ENCODE peak calls at places on chromosomes 7 and 10, in five cellular contexts. U, L, V, F and Y are unnamed samples.

GRCh38 chr7:46741924-46742607 is 821.0 kb upstream of the IGFBP3 start:
- DNase-seq in U (no peak), L (no peak), V (no peak), F (no peak), Y (no peak)

GRCh38 chr10:71193516-71193915 is 18.9 kb upstream of the UNC5B start:
- DNase-seq in U (no peak), L (no peak), V (no peak), F (no peak), Y (no peak)

GRCh38 chr7:16697507-16698199 is 51.7 kb downstream of the BZW2 start:
- DNase-seq in U (no peak), L (no peak), V (peak), F (no peak), Y (no peak)

GRCh38 chr10:73998623-73999622 is 1.0 kb downstream of the VCL start:
- DNase-seq in U (peak), L (no peak), V (peak), F (peak), Y (peak)

GRCh38 chr10:18753496-18753895 is 94.3 kb downstream of the ARL5B start:
- DNase-seq in U (no peak), L (no peak), V (no peak), F (no peak), Y (no peak)

GRCh38 chr7:114921636-114922150 is at the start of gene MDFIC:
- DNase-seq in U (peak), L (no peak), V (no peak), F (no peak), Y (peak)

GRCh38 chr7:95772298-95772770 is at the start of gene DYNC1I1:
- DNase-seq in U (peak), L (peak), V (no peak), F (peak), Y (peak)

GRCh38 chr7:119374436-119374835 is 898.5 kb upstream of the KCND2 start:
- DNase-seq in U (no peak), L (no peak), V (no peak), F (no peak), Y (no peak)

GRCh38 chr7:55019691-55020480 is 1.1 kb downstream of the EGFR start:
- DNase-seq in U (peak), L (peak), V (no peak), F (peak), Y (no peak)

DNA sequence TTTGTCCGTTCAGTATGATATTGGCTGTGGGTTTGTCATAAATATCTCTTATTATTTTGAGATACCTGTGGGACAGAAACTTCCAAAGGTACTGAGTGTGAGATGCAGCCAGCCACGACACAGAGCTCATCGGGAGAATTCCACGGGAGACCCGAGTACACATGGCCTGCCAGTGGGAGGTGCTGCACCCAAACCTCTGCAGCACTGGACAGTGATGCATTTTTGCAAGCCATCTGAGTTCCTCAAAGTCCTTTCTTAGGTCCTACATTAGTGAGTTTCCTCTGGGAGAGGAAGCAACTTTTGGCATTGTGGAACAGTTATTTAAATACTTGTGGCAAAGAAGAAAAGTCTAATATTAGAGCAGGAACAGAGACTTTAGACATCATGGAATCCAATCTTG is 77.5 kb downstream of the ARID5B start:
- DNase-seq in U (no peak), L (no peak), V (no peak), F (peak), Y (no peak)
- TF ChIP-seq CTCF in U (no peak), L (peak), V (no peak), F (peak), Y (no peak)

GRCh38 chr7:83267141-83267631 is 104.5 kb upstream of the PCLO start:
- DNase-seq in U (no peak), L (no peak), V (no peak), F (no peak), Y (no peak)

GRCh38 chr7:83273699-83274098 is 111.0 kb upstream of the PCLO start:
- DNase-seq in U (no peak), L (no peak), V (no peak), F (no peak), Y (no peak)

GRCh38 chr7:83276250-83276649 is 113.6 kb upstream of the PCLO start:
- DNase-seq in U (no peak), L (no peak), V (no peak), F (no peak), Y (no peak)

GRCh38 chr7:83270407-83270806 is 107.7 kb upstream of the PCLO start:
- DNase-seq in U (no peak), L (no peak), V (no peak), F (no peak), Y (no peak)

GRCh38 chr7:83271212-83272099 is 108.8 kb upstream of the PCLO start:
- DNase-seq in U (no peak), L (no peak), V (peak), F (no peak), Y (no peak)
- TF ChIP-seq CTCF in U (peak), L (no peak), V (no peak), F (peak), Y (no peak)

GRCh38 chr10:79904671-79905321 is 44.1 kb downstream of the SFTPD start:
- DNase-seq in U (peak), L (peak), V (peak), F (peak), Y (peak)

GRCh38 chr10:79905322-79906314 is 43.3 kb downstream of the SFTPD start:
- DNase-seq in U (no peak), L (no peak), V (peak), F (no peak), Y (peak)

GRCh38 chr10:79910836-79911235 is 38.1 kb downstream of the SFTPD start:
- DNase-seq in U (no peak), L (no peak), V (no peak), F (no peak), Y (no peak)

DNA sequence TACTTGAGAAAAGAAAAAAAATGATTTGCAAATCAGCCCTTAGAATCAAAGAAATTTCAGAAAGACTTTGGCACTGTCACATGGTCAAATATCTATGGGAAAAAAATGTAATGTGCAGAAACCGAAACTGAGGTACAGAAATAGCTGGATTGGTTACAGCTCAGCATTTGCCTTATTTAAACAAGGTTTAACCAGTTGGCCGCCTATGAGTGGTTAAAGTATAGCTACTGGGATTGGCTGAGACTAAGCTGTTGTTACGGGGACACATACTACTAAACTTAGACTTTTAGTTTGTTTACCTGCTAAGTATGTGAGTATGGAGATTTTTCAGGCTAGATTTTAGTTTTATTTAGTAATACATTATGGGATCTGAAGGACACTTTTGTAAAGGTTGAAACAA is 38.6 kb downstream of the SFTPD start:
- DNase-seq in U (no peak), L (no peak), V (no peak), F (no peak), Y (no peak)
- TF ChIP-seq CTCF in U (no peak), L (no peak), V (no peak), F (no peak), Y (no peak)

GRCh38 chr10:25758041-25758457 is 176.0 kb upstream of the MYO3A start:
- DNase-seq in U (peak), L (peak), V (no peak), F (peak), Y (peak)
- TF ChIP-seq CTCF in U (peak), L (peak), V (peak), F (peak), Y (peak)

GRCh38 chr10:115963848-115964247 is 309.2 kb downstream of the GFRA1 start:
- DNase-seq in U (no peak), L (no peak), V (peak), F (no peak), Y (peak)
- TF ChIP-seq CTCF in U (no peak), L (no peak), V (peak), F (peak), Y (no peak)

GRCh38 chr7:100051611-100052010 is 2.0 kb downstream of the ZSCAN21 start:
- DNase-seq in U (no peak), L (no peak), V (no peak), F (no peak), Y (no peak)

GRCh38 chr7:100057006-100057405 is 7.4 kb downstream of the ZSCAN21 start:
- DNase-seq in U (no peak), L (no peak), V (no peak), F (no peak), Y (no peak)

GRCh38 chr7:100048680-100049079 is 894 bp upstream of the ZSCAN21 start:
- DNase-seq in U (no peak), L (no peak), V (no peak), F (no peak), Y (no peak)

GRCh38 chr7:100049441-100050291 is at the start of gene ZSCAN21:
- DNase-seq in U (peak), L (peak), V (peak), F (peak), Y (peak)

GRCh38 chr7:100053201-100053600 is 3.6 kb downstream of the ZSCAN21 start:
- DNase-seq in U (peak), L (peak), V (peak), F (peak), Y (peak)
- TF ChIP-seq CTCF in U (peak), L (no peak), V (peak), F (peak), Y (no peak)

GRCh38 chr7:44616545-44616944 is 10.1 kb downstream of the OGDH start:
- DNase-seq in U (no peak), L (no peak), V (no peak), F (no peak), Y (no peak)

GRCh38 chr7:44615793-44616192 is 9.4 kb downstream of the OGDH start:
- DNase-seq in U (no peak), L (no peak), V (no peak), F (no peak), Y (no peak)

GRCh38 chr7:44618045-44618444 is 11.6 kb downstream of the OGDH start:
- DNase-seq in U (no peak), L (no peak), V (no peak), F (no peak), Y (no peak)

GRCh38 chr7:44617225-44617885 is 10.9 kb downstream of the OGDH start:
- DNase-seq in U (no peak), L (peak), V (peak), F (no peak), Y (peak)

DNA sequence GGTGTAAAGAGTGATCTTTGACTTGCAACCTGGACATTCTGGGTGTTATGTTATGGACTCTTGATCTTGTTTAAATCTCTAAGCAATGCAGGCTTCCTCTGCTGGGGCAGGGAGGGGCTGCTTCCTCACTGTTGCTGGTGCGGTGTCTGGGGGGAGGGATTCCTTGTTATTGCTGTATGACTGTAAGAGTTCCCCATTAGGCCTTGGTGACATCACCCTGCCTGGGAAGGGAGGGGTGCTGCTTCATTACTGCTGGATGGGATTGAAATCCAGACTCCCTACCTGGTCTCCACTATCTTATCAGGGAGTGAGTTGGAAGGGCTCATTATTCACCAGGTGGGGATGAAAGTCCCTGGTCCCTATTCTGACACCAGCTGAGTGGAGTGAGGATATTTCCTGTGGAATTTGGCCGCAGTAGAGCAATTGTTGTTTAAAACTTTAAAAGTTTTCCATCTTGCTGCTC is 8.8 kb downstream of the OGDH start:
- DNase-seq in U (no peak), L (peak), V (no peak), F (no peak), Y (peak)
- TF ChIP-seq CTCF in U (no peak), L (no peak), V (no peak), F (no peak), Y (no peak)

DNA sequence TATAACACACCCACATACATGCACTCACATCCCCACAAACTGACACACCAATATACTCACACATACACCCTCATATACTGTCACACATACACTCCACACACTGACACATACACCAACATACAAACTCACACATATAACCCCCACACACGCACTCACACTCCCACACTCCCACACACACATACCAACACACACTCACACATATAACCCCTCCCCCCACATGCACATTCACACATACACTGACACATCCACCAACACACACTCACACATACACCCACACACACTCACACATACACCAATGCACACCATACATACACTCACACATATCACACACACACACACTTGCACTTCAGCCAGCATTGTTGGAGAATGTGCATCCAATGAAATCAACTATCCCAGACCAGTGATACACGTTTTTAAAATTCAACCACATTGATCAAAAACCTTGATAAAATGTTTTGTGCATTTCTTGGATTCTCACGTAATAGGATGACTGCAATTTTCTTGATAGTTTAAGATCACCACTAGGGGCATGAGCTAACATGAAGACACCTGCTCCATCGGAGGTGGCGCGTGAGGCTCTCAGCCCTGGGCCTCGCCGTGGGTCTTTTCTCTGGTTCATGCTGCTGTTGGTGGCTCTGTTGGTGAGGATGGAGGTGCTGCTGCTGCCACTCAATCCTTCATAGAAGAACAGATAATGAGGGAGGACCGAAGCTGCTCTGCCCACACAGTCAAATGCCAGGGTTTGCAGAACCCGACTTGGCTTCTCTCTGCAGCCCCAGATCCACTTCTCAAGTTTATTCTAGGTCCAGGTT is 32.1 kb upstream of the CHST15 start:
- DNase-seq in U (no peak), L (no peak), V (peak), F (no peak), Y (peak)
- TF ChIP-seq CTCF in U (peak), L (no peak), V (peak), F (peak), Y (peak)

DNA sequence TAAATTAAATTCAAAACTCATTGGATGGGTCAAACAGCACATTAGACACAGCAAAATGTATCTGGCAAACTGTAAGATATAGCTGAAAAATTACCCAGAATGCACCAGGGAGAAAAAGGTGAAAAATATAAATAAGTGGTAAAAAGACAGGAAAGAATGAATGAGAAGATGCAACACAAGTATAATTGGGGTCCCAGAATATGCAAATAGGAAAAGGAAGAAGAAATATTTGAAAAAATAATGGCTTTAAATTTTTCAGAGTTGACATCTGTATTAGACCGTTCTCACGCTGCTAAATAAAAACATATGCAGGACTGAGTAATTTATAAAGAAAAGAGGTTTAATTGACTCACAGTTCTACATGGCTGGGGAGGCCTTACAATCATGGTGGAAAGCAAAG is 167.7 kb upstream of the PLXNA4 start:
- DNase-seq in U (no peak), L (no peak), V (no peak), F (no peak), Y (no peak)
- TF ChIP-seq CTCF in U (no peak), L (no peak), V (no peak), F (no peak), Y (no peak)

GRCh38 chr10:15341502-15342128 is 29.5 kb downstream of the FAM171A1 start:
- DNase-seq in U (no peak), L (no peak), V (no peak), F (no peak), Y (no peak)
- TF ChIP-seq CTCF in U (no peak), L (no peak), V (no peak), F (no peak), Y (no peak)